ENCODE peak calls at places on chromosomes 3 and 15, in ten cellular contexts. One of them, this sample, is unnamed.

GRCh38 chr15:77456746-77457618 is 36.3 kb downstream of the HMG20A start:
- DNase-seq in left ventricle myocardium inferior: no peak
- DNase-seq in transverse colon: no peak
- DNase-seq in cardiac muscle cell: no peak
- DNase-seq in gastrocnemius medialis: no peak
- DNase-seq in stomach: no peak
- DNase-seq in suprapubic skin: no peak
- DNase-seq in tibial artery: no peak
- DNase-seq in endothelial cell of umbilical vein: peak; percentile 14
- DNase-seq in body of pancreas: no peak
- DNase-seq in this sample: no peak

GRCh38 chr3:148763921-148764320 is 63.7 kb upstream of the CPB1 start:
- DNase-seq in tibial artery: no peak
- DNase-seq in suprapubic skin: no peak
- DNase-seq in endothelial cell of umbilical vein: no peak
- DNase-seq in gastrocnemius medialis: no peak
- DNase-seq in stomach: no peak
- DNase-seq in cardiac muscle cell: no peak
- DNase-seq in body of pancreas: no peak
- DNase-seq in left ventricle myocardium inferior: no peak
- DNase-seq in transverse colon: no peak
- DNase-seq in this sample: no peak

GRCh38 chr3:190053919-190054672 is 66.6 kb downstream of the P3H2 start:
- DNase-seq in tibial artery: no peak
- DNase-seq in endothelial cell of umbilical vein: peak; percentile 34
- DNase-seq in body of pancreas: no peak
- DNase-seq in suprapubic skin: no peak
- DNase-seq in stomach: no peak
- DNase-seq in gastrocnemius medialis: no peak
- DNase-seq in left ventricle myocardium inferior: peak; percentile 17
- DNase-seq in cardiac muscle cell: peak; percentile 62
- DNase-seq in transverse colon: no peak
- DNase-seq in this sample: peak; percentile 77

GRCh38 chr3:60609446-60609845 is 641.8 kb downstream of the FHIT start:
- DNase-seq in body of pancreas: no peak
- DNase-seq in gastrocnemius medialis: no peak
- DNase-seq in tibial artery: no peak
- DNase-seq in endothelial cell of umbilical vein: no peak
- DNase-seq in transverse colon: no peak
- DNase-seq in cardiac muscle cell: no peak
- DNase-seq in suprapubic skin: no peak
- DNase-seq in stomach: no peak
- DNase-seq in left ventricle myocardium inferior: no peak
- DNase-seq in this sample: peak; percentile 27

GRCh38 chr3:43995078-43995928 is 246.4 kb upstream of the TOPAZ1 start:
- DNase-seq in tibial artery: no peak
- DNase-seq in left ventricle myocardium inferior: no peak
- DNase-seq in suprapubic skin: no peak
- DNase-seq in stomach: no peak
- DNase-seq in cardiac muscle cell: peak; percentile 19
- DNase-seq in gastrocnemius medialis: no peak
- DNase-seq in endothelial cell of umbilical vein: no peak
- DNase-seq in body of pancreas: no peak
- DNase-seq in transverse colon: no peak
- DNase-seq in this sample: peak; percentile 44

GRCh38 chr3:78570482-78570881 is 1197.3 kb downstream of the ROBO1 start:
- DNase-seq in body of pancreas: no peak
- DNase-seq in gastrocnemius medialis: no peak
- DNase-seq in transverse colon: no peak
- DNase-seq in suprapubic skin: no peak
- DNase-seq in endothelial cell of umbilical vein: no peak
- DNase-seq in left ventricle myocardium inferior: no peak
- DNase-seq in tibial artery: no peak
- DNase-seq in stomach: no peak
- DNase-seq in cardiac muscle cell: no peak
- DNase-seq in this sample: no peak

GRCh38 chr3:38720465-38720864 is 71.0 kb upstream of the SCN5A start:
- DNase-seq in left ventricle myocardium inferior: no peak
- DNase-seq in body of pancreas: no peak
- DNase-seq in gastrocnemius medialis: no peak
- DNase-seq in tibial artery: no peak
- DNase-seq in cardiac muscle cell: no peak
- DNase-seq in suprapubic skin: no peak
- DNase-seq in endothelial cell of umbilical vein: no peak
- DNase-seq in transverse colon: no peak
- DNase-seq in stomach: no peak
- DNase-seq in this sample: peak; percentile 5

GRCh38 chr3:23637339-23637738 is 168.4 kb upstream of the UBE2E1 start:
- DNase-seq in suprapubic skin: no peak
- DNase-seq in stomach: no peak
- DNase-seq in cardiac muscle cell: no peak
- DNase-seq in body of pancreas: no peak
- DNase-seq in left ventricle myocardium inferior: no peak
- DNase-seq in tibial artery: no peak
- DNase-seq in transverse colon: no peak
- DNase-seq in gastrocnemius medialis: no peak
- DNase-seq in endothelial cell of umbilical vein: no peak
- DNase-seq in this sample: no peak

GRCh38 chr3:112633757-112634156 is 7.2 kb downstream of the CCDC80 start:
- DNase-seq in endothelial cell of umbilical vein: peak; percentile 56
- DNase-seq in left ventricle myocardium inferior: no peak
- DNase-seq in transverse colon: no peak
- DNase-seq in gastrocnemius medialis: no peak
- DNase-seq in suprapubic skin: no peak
- DNase-seq in body of pancreas: no peak
- DNase-seq in cardiac muscle cell: peak; percentile 13
- DNase-seq in stomach: no peak
- DNase-seq in tibial artery: no peak
- DNase-seq in this sample: no peak

GRCh38 chr15:69679623-69680228 is 227.1 kb downstream of the RPLP1 start:
- DNase-seq in endothelial cell of umbilical vein: no peak
- DNase-seq in cardiac muscle cell: no peak
- DNase-seq in body of pancreas: no peak
- DNase-seq in left ventricle myocardium inferior: no peak
- DNase-seq in stomach: no peak
- DNase-seq in gastrocnemius medialis: no peak
- DNase-seq in tibial artery: no peak
- DNase-seq in transverse colon: no peak
- DNase-seq in suprapubic skin: no peak
- DNase-seq in this sample: no peak

GRCh38 chr15:74124196-74124595 is 6.2 kb upstream of the ISLR2 start:
- DNase-seq in stomach: no peak
- DNase-seq in gastrocnemius medialis: no peak
- DNase-seq in endothelial cell of umbilical vein: no peak
- DNase-seq in suprapubic skin: no peak
- DNase-seq in cardiac muscle cell: no peak
- DNase-seq in tibial artery: no peak
- DNase-seq in body of pancreas: no peak
- DNase-seq in left ventricle myocardium inferior: no peak
- DNase-seq in transverse colon: no peak
- DNase-seq in this sample: peak; percentile 73
- H3K27me3 ChIP-seq in stomach: peaks cover 52% of the 10 kb centered on the region
- H3K27me3 ChIP-seq in gastrocnemius medialis: peaks cover 22% of the 10 kb centered on the region
- H3K27me3 ChIP-seq in endothelial cell of umbilical vein: peaks cover 43% of the 10 kb centered on the region
- H3K27me3 ChIP-seq in suprapubic skin: peaks cover 69% of the 10 kb centered on the region
- H3K27me3 ChIP-seq in cardiac muscle cell: peaks cover 40% of the 10 kb centered on the region
- H3K27me3 ChIP-seq in tibial artery: peaks cover 68% of the 10 kb centered on the region
- H3K27me3 ChIP-seq in body of pancreas: no peaks in the 10 kb centered on the region
- H3K27me3 ChIP-seq in left ventricle myocardium inferior: peaks cover 90% of the 10 kb centered on the region
- H3K27me3 ChIP-seq in transverse colon: peaks cover 66% of the 10 kb centered on the region
- H3K27me3 ChIP-seq in this sample: peaks cover 9% of the 10 kb centered on the region

DNA sequence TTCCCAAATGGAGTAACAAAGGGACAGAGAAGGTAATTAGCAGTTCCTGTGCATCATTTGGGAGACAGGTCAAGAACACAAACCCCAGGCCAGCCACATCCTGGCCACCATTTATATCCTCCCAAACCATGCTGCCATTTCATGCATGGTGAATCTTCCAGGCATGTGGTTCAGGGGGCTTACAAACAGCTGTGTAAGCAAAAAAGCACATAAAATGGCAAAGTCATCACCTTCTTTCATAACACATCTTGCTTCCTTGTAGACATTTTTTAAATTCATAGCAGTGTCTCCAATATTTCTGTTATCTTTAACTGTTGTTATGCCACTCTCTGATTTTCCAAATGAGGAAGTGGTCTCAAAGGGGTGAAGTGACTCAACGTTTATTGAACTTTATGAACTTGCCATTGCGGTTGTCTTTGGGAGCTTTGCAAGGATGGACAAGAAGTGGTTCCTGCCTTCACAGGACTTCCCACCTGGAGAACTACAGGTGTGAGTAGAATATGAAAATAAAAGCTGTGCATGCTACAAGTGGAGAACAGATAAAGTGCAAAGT is 264.4 kb downstream of the MEX3B start:
- DNase-seq in transverse colon: no peak
- DNase-seq in stomach: no peak
- DNase-seq in left ventricle myocardium inferior: no peak
- DNase-seq in gastrocnemius medialis: no peak
- DNase-seq in suprapubic skin: peak; percentile 13
- DNase-seq in body of pancreas: no peak
- DNase-seq in cardiac muscle cell: no peak
- DNase-seq in tibial artery: no peak
- DNase-seq in endothelial cell of umbilical vein: no peak
- DNase-seq in this sample: no peak
- H3K27me3 ChIP-seq in transverse colon: no peaks in the 10 kb centered on the region
- H3K27me3 ChIP-seq in stomach: no peaks in the 10 kb centered on the region
- H3K27me3 ChIP-seq in left ventricle myocardium inferior: peaks cover 22% of the 10 kb centered on the region
- H3K27me3 ChIP-seq in gastrocnemius medialis: no peaks in the 10 kb centered on the region
- H3K27me3 ChIP-seq in suprapubic skin: no peaks in the 10 kb centered on the region
- H3K27me3 ChIP-seq in body of pancreas: no peaks in the 10 kb centered on the region
- H3K27me3 ChIP-seq in cardiac muscle cell: no peaks in the 10 kb centered on the region
- H3K27me3 ChIP-seq in tibial artery: peaks cover 11% of the 10 kb centered on the region
- H3K27me3 ChIP-seq in endothelial cell of umbilical vein: no peaks in the 10 kb centered on the region
- H3K27me3 ChIP-seq in this sample: no peaks in the 10 kb centered on the region

DNA sequence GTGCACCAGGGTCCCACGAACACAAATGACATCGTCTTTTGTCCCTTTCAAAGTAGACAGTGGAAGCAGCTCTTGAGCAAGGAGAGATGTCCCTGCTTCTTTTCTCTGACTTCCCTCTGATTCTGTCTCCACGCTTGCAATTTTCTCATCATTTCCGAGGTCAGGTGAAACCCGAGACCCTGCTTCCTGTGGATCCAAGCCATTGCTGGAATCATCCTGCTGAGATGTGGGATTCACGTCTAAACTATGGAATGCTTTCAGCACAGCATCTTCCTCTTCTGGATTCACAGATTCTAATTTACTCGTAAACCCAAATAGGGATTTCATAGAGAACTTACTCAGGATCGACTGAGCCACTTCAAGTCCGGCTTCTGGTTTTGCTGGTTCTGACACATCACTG is 127.1 kb downstream of the FMN1 start:
- DNase-seq in endothelial cell of umbilical vein: no peak
- DNase-seq in tibial artery: no peak
- DNase-seq in cardiac muscle cell: peak; percentile 6
- DNase-seq in left ventricle myocardium inferior: no peak
- DNase-seq in gastrocnemius medialis: no peak
- DNase-seq in transverse colon: no peak
- DNase-seq in stomach: no peak
- DNase-seq in body of pancreas: no peak
- DNase-seq in suprapubic skin: no peak
- DNase-seq in this sample: peak; percentile 81
- H3K27me3 ChIP-seq in endothelial cell of umbilical vein: peaks cover 3% of the 10 kb centered on the region
- H3K27me3 ChIP-seq in tibial artery: no peaks in the 10 kb centered on the region
- H3K27me3 ChIP-seq in cardiac muscle cell: no peaks in the 10 kb centered on the region
- H3K27me3 ChIP-seq in left ventricle myocardium inferior: no peaks in the 10 kb centered on the region
- H3K27me3 ChIP-seq in gastrocnemius medialis: no peaks in the 10 kb centered on the region
- H3K27me3 ChIP-seq in transverse colon: no peaks in the 10 kb centered on the region
- H3K27me3 ChIP-seq in stomach: no peaks in the 10 kb centered on the region
- H3K27me3 ChIP-seq in body of pancreas: no peaks in the 10 kb centered on the region
- H3K27me3 ChIP-seq in suprapubic skin: no peaks in the 10 kb centered on the region
- H3K27me3 ChIP-seq in this sample: no peaks in the 10 kb centered on the region

GRCh38 chr15:45121706-45122417 is 7.7 kb downstream of the DUOXA2 start:
- DNase-seq in body of pancreas: no peak
- DNase-seq in left ventricle myocardium inferior: no peak
- DNase-seq in tibial artery: no peak
- DNase-seq in transverse colon: no peak
- DNase-seq in stomach: no peak
- DNase-seq in endothelial cell of umbilical vein: peak; percentile 54
- DNase-seq in suprapubic skin: no peak
- DNase-seq in cardiac muscle cell: peak; percentile 72
- DNase-seq in gastrocnemius medialis: no peak
- DNase-seq in this sample: peak; percentile 51
- H3K27me3 ChIP-seq in body of pancreas: no peaks in the 10 kb centered on the region
- H3K27me3 ChIP-seq in left ventricle myocardium inferior: peaks cover 83% of the 10 kb centered on the region
- H3K27me3 ChIP-seq in tibial artery: peaks cover 74% of the 10 kb centered on the region
- H3K27me3 ChIP-seq in transverse colon: peaks cover 76% of the 10 kb centered on the region
- H3K27me3 ChIP-seq in stomach: peaks cover 11% of the 10 kb centered on the region
- H3K27me3 ChIP-seq in endothelial cell of umbilical vein: peaks cover 43% of the 10 kb centered on the region
- H3K27me3 ChIP-seq in suprapubic skin: peaks cover 17% of the 10 kb centered on the region
- H3K27me3 ChIP-seq in cardiac muscle cell: peaks cover 93% of the 10 kb centered on the region
- H3K27me3 ChIP-seq in gastrocnemius medialis: peaks cover 10% of the 10 kb centered on the region
- H3K27me3 ChIP-seq in this sample: peaks cover 18% of the 10 kb centered on the region

This sample was measured in mesendoderm.